ENCODE peak calls at places on chromosomes 12 and 14, in eight cellular contexts. Z, C, K, O, Y, Q, R and I are unnamed samples.

GRCh38 chr12:49636574-49636973 is 13.2 kb downstream of the PRPF40B start:
- DNase-seq in Z (no peak), C (no peak), K (no peak), O (no peak), Y (peak), Q (peak), R (no peak), I (no peak)

GRCh38 chr12:102769323-102769916 is 147.6 kb downstream of the PAH start:
- DNase-seq in Z (peak), C (peak), K (peak), O (no peak), Y (peak), Q (peak), R (peak), I (peak)

GRCh38 chr14:56195727-56196126 is 77.5 kb downstream of the PELI2 start:
- DNase-seq in Z (peak), C (peak), K (no peak), O (no peak), Y (no peak), Q (no peak), R (no peak), I (peak)

GRCh38 chr14:21308479-21309237 is 28.8 kb downstream of the RPGRIP1 start:
- DNase-seq in Z (peak), C (peak), K (peak), O (no peak), Y (peak), Q (peak), R (peak), I (peak)

GRCh38 chr14:47705683-47706082 is 30.3 kb upstream of the MDGA2 start:
- DNase-seq in Z (no peak), C (no peak), K (no peak), O (no peak), Y (no peak), Q (no peak), R (no peak), I (no peak)

GRCh38 chr12:68007023-68007422 is 17.8 kb downstream of the IFNG-AS1 start:
- DNase-seq in Z (no peak), C (no peak), K (no peak), O (no peak), Y (no peak), Q (no peak), R (no peak), I (no peak)

GRCh38 chr12:67813509-67813908 is 165.0 kb downstream of the DYRK2 start:
- DNase-seq in Z (no peak), C (no peak), K (no peak), O (no peak), Y (no peak), Q (no peak), R (no peak), I (peak)

GRCh38 chr12:38691164-38691563 is 214.2 kb downstream of the CPNE8 start:
- DNase-seq in Z (no peak), C (peak), K (no peak), O (no peak), Y (no peak), Q (no peak), R (no peak), I (no peak)

GRCh38 chr12:2347137-2347843 is 294.5 kb downstream of the CACNA1C start:
- DNase-seq in Z (no peak), C (no peak), K (no peak), O (no peak), Y (no peak), Q (no peak), R (no peak), I (no peak)

GRCh38 chr12:28096649-28097048 is 93.6 kb upstream of the CCDC91 start:
- DNase-seq in Z (no peak), C (no peak), K (no peak), O (no peak), Y (no peak), Q (no peak), R (no peak), I (no peak)

GRCh38 chr12:92735131-92735721 is 32.4 kb downstream of the PLEKHG7 start:
- DNase-seq in Z (peak), C (peak), K (no peak), O (no peak), Y (no peak), Q (no peak), R (peak), I (peak)

GRCh38 chr14:78157855-78158436 is 12.2 kb upstream of the NRXN3 start:
- DNase-seq in Z (peak), C (peak), K (peak), O (no peak), Y (no peak), Q (no peak), R (no peak), I (peak)

GRCh38 chr12:95262808-95263207 is 45.2 kb downstream of the VEZT start:
- DNase-seq in Z (no peak), C (no peak), K (no peak), O (no peak), Y (no peak), Q (no peak), R (no peak), I (no peak)

DNA sequence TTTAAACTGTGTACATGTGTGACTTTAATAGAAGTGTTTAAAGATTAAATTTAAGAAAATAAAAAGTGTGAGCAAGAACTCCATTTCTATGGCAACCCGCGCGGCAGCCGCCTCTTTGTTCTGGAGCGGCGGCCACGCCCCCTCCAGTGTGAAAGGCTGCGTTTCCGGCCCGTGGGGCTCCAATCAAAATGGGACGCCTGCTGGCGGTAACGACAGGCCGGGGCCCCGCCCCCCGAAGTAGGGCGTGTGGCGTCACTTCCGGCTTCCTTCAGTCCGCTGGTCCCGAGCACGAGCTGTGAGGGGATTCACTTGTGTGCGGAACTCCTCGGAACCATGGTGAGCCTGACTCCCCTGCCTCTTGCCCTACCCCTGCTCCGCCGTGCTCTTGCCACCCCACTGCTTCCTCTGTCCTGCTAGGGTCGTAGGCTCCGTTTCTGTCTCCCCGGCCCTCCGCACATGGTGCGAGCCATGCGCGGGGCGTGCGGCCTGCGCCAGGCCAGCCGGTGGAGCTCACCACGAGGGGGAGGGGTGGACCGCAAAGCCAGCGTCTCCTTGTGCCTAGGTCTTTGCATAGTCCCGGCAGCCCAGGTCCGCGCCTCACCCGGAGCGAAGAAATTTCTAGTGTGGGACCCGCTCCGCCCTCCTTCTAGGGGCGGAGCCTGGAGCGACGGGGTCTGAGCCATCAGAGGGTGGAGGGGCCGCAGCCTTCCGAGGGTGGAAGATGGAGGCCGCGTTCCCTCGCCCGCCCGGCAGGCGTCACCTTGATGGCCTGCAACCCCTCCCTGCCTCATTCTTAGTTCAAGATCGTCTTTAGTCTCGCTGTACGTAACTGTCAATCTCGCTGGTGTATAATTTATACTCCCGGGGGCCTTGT is at the start of gene CCT2:
- DNase-seq in Z (peak), C (peak), K (peak), O (peak), Y (peak), Q (peak), R (peak), I (peak)
- TF ChIP-seq CTCF in Z (peak), C (peak), K (peak), O (peak), Y (no peak), Q (no peak), R (peak), I (peak)

DNA sequence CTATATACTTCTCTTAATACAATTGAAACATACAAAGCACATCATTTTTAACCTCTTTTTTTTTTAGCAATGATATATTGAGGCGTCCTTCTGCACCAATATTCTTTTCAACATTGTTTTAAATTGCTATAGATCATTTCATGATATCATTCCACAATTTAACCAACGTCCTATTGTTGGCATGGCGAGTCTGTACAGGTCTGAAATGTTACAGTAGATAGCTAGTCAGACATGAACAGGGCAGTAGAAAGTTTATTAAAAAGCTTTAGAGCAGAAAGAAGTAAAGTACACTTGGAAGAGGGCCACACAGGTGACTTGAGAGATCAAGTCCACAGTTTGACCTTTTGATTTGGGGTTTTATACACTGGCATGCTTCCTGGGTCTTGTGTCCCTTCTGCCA is 279.0 kb downstream of the PAWR start:
- DNase-seq in Z (no peak), C (no peak), K (no peak), O (no peak), Y (no peak), Q (no peak), R (no peak), I (no peak)
- H3K4me3 ChIP-seq in Z (no peak), C (no peak), K (no peak), O (no peak), Y (no peak), Q (no peak), R (no peak), I (no peak)

GRCh38 chr14:76497550-76498484 is 121.9 kb downstream of the ESRRB start:
- DNase-seq in Z (no peak), C (no peak), K (no peak), O (no peak), Y (no peak), Q (peak), R (no peak), I (no peak)
- TF ChIP-seq CTCF in Z (no peak), C (no peak), K (no peak), O (no peak), Y (no peak), Q (no peak), R (no peak), I (no peak)

GRCh38 chr12:6946033-6946919 is 2.5 kb downstream of the C12orf57 start:
- DNase-seq in Z (no peak), C (no peak), K (peak), O (peak), Y (peak), Q (no peak), R (no peak), I (no peak)
- H3K4me3 ChIP-seq in Z (no peak), C (no peak), K (peak), O (peak), Y (no peak), Q (no peak), R (no peak), I (no peak)

GRCh38 chr14:74476607-74477006 is 16.5 kb downstream of the NPC2 start:
- DNase-seq in Z (no peak), C (no peak), K (no peak), O (no peak), Y (no peak), Q (no peak), R (no peak), I (no peak)

GRCh38 chr14:74480051-74480450 is 13.1 kb downstream of the NPC2 start:
- DNase-seq in Z (no peak), C (peak), K (no peak), O (no peak), Y (no peak), Q (no peak), R (no peak), I (no peak)

GRCh38 chr14:74476107-74476506 is 17.0 kb downstream of the NPC2 start:
- DNase-seq in Z (no peak), C (no peak), K (no peak), O (no peak), Y (no peak), Q (no peak), R (no peak), I (no peak)

GRCh38 chr14:74475678-74476077 is 17.4 kb downstream of the NPC2 start:
- DNase-seq in Z (peak), C (peak), K (no peak), O (no peak), Y (no peak), Q (no peak), R (peak), I (no peak)

GRCh38 chr14:74478996-74479635 is 14.0 kb downstream of the NPC2 start:
- DNase-seq in Z (peak), C (no peak), K (no peak), O (no peak), Y (no peak), Q (no peak), R (no peak), I (peak)
- TF ChIP-seq CTCF in Z (peak), C (peak), K (peak), O (peak), Y (no peak), Q (peak), R (peak), I (peak)

GRCh38 chr12:124855275-124855957 is 8.2 kb downstream of the SCARB1 start:
- DNase-seq in Z (no peak), C (no peak), K (no peak), O (no peak), Y (peak), Q (no peak), R (no peak), I (peak)
- H3K4me3 ChIP-seq in Z (no peak), C (no peak), K (no peak), O (no peak), Y (no peak), Q (no peak), R (no peak), I (no peak)

DNA sequence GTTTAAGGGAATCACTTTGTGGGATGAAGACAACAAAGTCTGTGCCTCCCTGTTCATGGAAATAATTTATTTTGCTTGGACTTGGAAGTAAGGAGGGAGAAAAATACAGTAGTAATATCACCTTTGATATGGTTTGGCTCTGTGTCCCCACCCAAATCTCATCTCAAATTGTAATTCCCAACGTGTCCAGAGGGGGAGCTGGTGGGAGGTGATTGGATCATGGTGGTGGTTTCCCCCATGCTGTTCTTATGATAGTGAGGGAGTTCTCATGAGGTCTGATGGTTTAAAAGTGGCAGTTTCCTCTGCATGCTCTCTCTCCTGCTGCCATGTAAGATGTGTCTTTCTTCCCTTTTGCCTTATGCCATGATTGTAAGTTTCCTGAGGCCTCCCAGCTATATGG is 460.7 kb downstream of the NOVA1 start:
- DNase-seq in Z (no peak), C (no peak), K (no peak), O (no peak), Y (no peak), Q (no peak), R (no peak), I (no peak)
- TF ChIP-seq CTCF in Z (peak), C (peak), K (no peak), O (no peak), Y (no peak), Q (no peak), R (peak), I (no peak)

GRCh38 chr12:42235426-42235825 is 2.6 kb downstream of the YAF2 start:
- DNase-seq in Z (no peak), C (no peak), K (no peak), O (no peak), Y (no peak), Q (no peak), R (no peak), I (no peak)

GRCh38 chr12:42237853-42238239 is 202 bp downstream of the YAF2 start:
- DNase-seq in Z (no peak), C (no peak), K (no peak), O (no peak), Y (no peak), Q (no peak), R (no peak), I (no peak)

GRCh38 chr12:42234970-42235369 is 3.1 kb downstream of the YAF2 start:
- DNase-seq in Z (no peak), C (no peak), K (no peak), O (no peak), Y (no peak), Q (no peak), R (no peak), I (peak)

GRCh38 chr12:42237052-42237852 is 796 bp downstream of the YAF2 start:
- DNase-seq in Z (peak), C (peak), K (peak), O (peak), Y (peak), Q (peak), R (peak), I (peak)

GRCh38 chr12:42236017-42236416 is 2.0 kb downstream of the YAF2 start:
- DNase-seq in Z (no peak), C (peak), K (no peak), O (no peak), Y (no peak), Q (no peak), R (no peak), I (no peak)
- H3K4me3 ChIP-seq in Z (no peak), C (peak), K (peak), O (no peak), Y (no peak), Q (no peak), R (no peak), I (no peak)

DNA sequence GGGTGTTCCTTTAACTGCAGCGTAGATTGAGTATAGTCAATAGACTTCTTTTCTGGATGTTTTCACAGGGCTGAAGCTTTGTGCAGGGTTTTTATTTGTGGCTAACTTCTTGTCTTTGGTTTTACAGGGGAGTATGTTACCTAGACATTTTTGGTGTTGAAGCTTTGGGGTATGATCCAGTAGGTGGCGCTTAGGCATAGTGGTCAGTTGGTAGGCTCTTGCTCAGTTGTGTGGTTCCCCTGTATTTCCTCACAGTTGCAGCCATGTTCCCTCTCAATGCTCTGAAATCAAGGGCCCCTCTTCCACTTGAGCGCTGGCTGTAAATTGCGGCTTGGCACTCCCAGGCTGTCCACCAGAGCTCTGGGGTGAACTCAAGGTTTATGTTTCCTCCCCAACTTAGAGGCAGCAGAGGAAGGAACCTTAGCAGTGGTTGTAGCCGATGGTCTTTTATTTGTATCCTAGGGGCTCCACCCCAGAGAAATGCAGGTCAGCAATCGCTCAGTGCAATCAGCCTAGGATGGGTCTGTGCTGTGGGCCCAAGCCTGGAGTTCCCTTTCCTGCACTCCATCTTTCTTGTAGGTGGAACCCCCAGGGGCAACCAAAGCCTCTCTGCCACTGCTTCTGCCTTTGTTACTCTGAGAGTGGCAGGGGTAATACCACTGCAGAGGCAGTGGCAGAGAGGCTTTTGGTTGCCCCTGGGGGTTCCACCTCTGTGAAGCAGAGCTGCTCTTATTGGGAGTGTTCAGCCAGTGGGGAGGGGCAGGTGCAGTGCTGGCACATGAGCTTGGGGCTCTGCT is 55.1 kb downstream of the CMAS start:
- DNase-seq in Z (peak), C (peak), K (no peak), O (no peak), Y (no peak), Q (no peak), R (peak), I (peak)
- TF ChIP-seq CTCF in Z (peak), C (peak), K (peak), O (peak), Y (no peak), Q (peak), R (peak), I (peak)